ENCODE peak calls at places on chromosomes 1 and 21, in four cellular contexts. G is IMR-90; H is H1; I is CD8-positive, alpha-beta memory T cell. Z is an unnamed sample.

GRCh38 chr1:26630634-26631033 is 65.2 kb upstream of the ARID1A start:
- DNase-seq in G (no peak), I (no peak), H (no peak), Z (no peak)

GRCh38 chr1:151047591-151047924 is at the start of gene C1orf56:
- DNase-seq in G (peak; percentile 60), I (peak; percentile 58), H (no peak), Z (peak; percentile 55)

GRCh38 chr1:59414406-59415133 is 117.7 kb downstream of the FGGY start:
- DNase-seq in H (no peak), I (no peak), G (peak; percentile 35), Z (no peak)

GRCh38 chr1:92862605-92863004 is 30.8 kb downstream of the RPL5 start:
- DNase-seq in G (no peak), H (no peak), I (no peak), Z (no peak)

GRCh38 chr1:92487078-92487605 is 417 bp upstream of the GFI1 start:
- DNase-seq in G (no peak), I (no peak), H (no peak), Z (no peak)

GRCh38 chr1:54464031-54464476 is 57.9 kb upstream of the SSBP3 start:
- DNase-seq in G (no peak), I (no peak), H (no peak), Z (no peak)

GRCh38 chr21:9837946-9838801 is 683.2 kb upstream of the TPTE start:
- DNase-seq in G (no peak), I (no peak), H (no peak), Z (no peak)

GRCh38 chr1:907611-908451 is 15.9 kb upstream of the SAMD11 start:
- DNase-seq in I (no peak), G (no peak), H (no peak), Z (no peak)

GRCh38 chr21:19507682-19508260 is 1104.2 kb upstream of the TMPRSS15 start:
- DNase-seq in I (no peak), H (no peak), G (no peak), Z (no peak)

GRCh38 chr1:3618904-3619671 is 5.7 kb upstream of the TPRG1L start:
- DNase-seq in I (peak; percentile 66), G (peak; percentile 80), H (no peak), Z (peak; percentile 32)

GRCh38 chr1:228079013-228079412 is 3.5 kb upstream of the ARF1 start:
- DNase-seq in H (no peak), I (no peak), G (no peak), Z (peak; percentile 5)

GRCh38 chr1:204941415-204942338 is 71.0 kb downstream of the NFASC start:
- DNase-seq in H (peak; percentile 53), I (peak; percentile 8), G (peak; percentile 31), Z (peak; percentile 18)

GRCh38 chr1:30407030-30407861 is 316.1 kb downstream of the MATN1 start:
- DNase-seq in I (no peak), H (no peak), G (no peak), Z (no peak)

GRCh38 chr1:208640295-208640694 is 396.1 kb upstream of the PLXNA2 start:
- DNase-seq in G (no peak), I (no peak), H (no peak), Z (no peak)

GRCh38 chr1:33137800-33138199 is 44.0 kb downstream of the TRIM62 start:
- DNase-seq in G (peak; percentile 27), I (peak; percentile 8), H (no peak), Z (no peak)

GRCh38 chr1:13675222-13675621 is 24.8 kb upstream of the PRDM2 start:
- DNase-seq in H (no peak), G (no peak), I (no peak), Z (no peak)

GRCh38 chr1:230272557-230272956 is 153.6 kb downstream of the PGBD5 start:
- DNase-seq in G (no peak), H (no peak), I (no peak), Z (no peak)
- H3K4me1 ChIP-seq in G (peaks cover 3% of the 10 kb centered on the region), H (peaks cover 7% of the 10 kb centered on the region), I (peaks cover 11% of the 10 kb centered on the region), Z (peaks cover 7% of the 10 kb centered on the region)

GRCh38 chr1:108502624-108503023 is 52.5 kb downstream of the NBPF6 start:
- DNase-seq in G (peak; percentile 18), I (no peak), H (no peak), Z (no peak)
- H3K27ac ChIP-seq in G (no peak overlapping the region), I (no peak overlapping the region), H (no peak overlapping the region), Z (no peak overlapping the region)

GRCh38 chr1:203371288-203371687 is 20.4 kb upstream of the FMOD start:
- DNase-seq in G (no peak), I (no peak), H (no peak), Z (no peak)

GRCh38 chr1:203367051-203367450 is 16.1 kb upstream of the FMOD start:
- DNase-seq in H (no peak), I (no peak), G (no peak), Z (no peak)

GRCh38 chr1:203366476-203366875 is 15.6 kb upstream of the FMOD start:
- DNase-seq in H (no peak), G (peak; percentile 78), I (no peak), Z (no peak)

GRCh38 chr1:203368624-203369451 is 17.9 kb upstream of the FMOD start:
- DNase-seq in I (no peak), G (peak; percentile 69), H (no peak), Z (peak; percentile 83)

DNA sequence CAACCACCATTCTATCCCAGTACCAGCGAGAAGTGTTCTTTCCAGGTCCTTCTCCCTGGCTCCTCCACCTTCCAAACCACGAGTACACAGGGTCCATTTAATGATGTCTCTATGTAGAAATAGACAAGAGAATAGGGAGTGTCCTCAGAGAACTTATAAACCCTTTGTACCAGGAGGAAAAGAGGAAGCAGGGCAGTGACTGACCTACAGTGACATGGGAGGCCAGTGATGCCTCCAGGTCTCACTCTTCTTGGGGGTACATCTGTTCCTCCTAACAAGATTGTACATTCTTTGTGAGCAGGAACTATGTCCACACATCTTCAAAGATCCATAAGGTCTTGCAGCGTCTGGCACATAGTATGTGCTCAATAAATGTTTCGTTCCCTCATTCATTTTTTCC is 18.7 kb upstream of the FMOD start:
- DNase-seq in G (no peak), I (no peak), H (no peak), Z (no peak)
- H3K4me1 ChIP-seq in G (peaks cover 15% of the 10 kb centered on the region), I (no peaks in the 10 kb centered on the region), H (no peaks in the 10 kb centered on the region), Z (peaks cover 7% of the 10 kb centered on the region)

DNA sequence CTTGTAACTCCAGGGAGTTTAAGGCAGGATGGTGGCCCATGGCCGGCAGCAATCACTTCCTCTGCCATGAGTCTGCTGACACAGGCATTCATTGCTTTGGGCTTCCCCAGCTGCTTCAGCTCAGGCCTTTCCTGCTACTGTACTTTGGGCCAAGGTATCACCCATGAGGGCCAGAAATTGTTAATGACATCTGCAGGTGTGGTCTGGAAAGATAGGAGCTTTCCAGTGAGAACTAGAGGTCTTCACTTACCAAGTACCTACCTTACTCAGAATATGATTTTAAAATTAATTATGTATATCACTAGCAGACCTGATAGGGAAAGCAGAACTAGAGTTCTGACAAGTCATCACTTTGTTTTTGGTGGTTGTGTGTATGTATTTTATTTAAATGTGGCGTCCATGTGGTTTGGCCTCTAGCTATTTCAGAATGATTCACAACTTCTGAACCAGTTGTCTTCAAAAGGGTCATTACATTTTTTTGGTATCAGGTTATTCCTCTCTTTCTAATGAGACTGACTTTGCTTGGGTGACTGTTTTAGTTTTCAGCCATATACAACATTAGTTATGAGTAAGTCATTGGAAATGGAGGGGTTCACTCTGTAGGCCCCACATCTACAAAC is 2.7 kb downstream of the RGL1 start:
- DNase-seq in H (no peak), G (peak; percentile 87), I (no peak), Z (peak; percentile 13)
- H3K27ac ChIP-seq in H (no peak overlapping the region), G (no peak overlapping the region), I (no peak overlapping the region), Z (peak overlapping the region; percentile 3)

DNA sequence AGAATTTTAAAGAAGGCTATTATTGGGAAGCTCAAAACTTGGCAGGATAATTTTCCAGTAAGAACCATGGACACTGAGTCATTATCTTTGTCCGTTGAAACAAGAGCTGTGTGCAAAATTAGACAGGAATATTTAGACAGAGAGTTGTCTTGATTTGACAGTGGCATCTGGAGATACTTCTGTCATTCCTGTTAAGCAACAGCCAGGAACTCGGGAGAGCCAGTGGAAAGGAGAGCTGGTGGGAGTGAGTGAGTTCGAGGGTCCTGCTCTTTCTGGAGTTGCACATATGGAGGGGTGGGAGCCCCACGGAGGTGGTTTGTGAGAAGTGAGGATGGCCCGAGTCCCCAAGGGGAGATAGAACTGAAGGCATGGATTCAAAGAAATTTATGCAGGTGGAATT is 3.1 kb downstream of the COQ8A start:
- DNase-seq in I (no peak), H (no peak), G (peak; percentile 12), Z (no peak)
- H3K4me1 ChIP-seq in I (peaks cover 43% of the 10 kb centered on the region), H (peaks cover 2% of the 10 kb centered on the region), G (peaks cover 6% of the 10 kb centered on the region), Z (peaks cover 68% of the 10 kb centered on the region)

GRCh38 chr1:193480755-193481154 is 294.3 kb upstream of the B3GALT2 start:
- DNase-seq in I (no peak), G (no peak), H (no peak), Z (no peak)

GRCh38 chr1:193476748-193477147 is 290.3 kb upstream of the B3GALT2 start:
- DNase-seq in H (no peak), I (no peak), G (no peak), Z (no peak)

GRCh38 chr1:193473932-193474331 is 287.5 kb upstream of the B3GALT2 start:
- DNase-seq in H (no peak), G (no peak), I (no peak), Z (no peak)

GRCh38 chr1:193479187-193479586 is 292.8 kb upstream of the B3GALT2 start:
- DNase-seq in G (no peak), I (peak; percentile 73), H (no peak), Z (no peak)
- H3K27ac ChIP-seq in G (no peak overlapping the region), I (peak overlapping the region; percentile 7), H (no peak overlapping the region), Z (no peak overlapping the region)

Z was measured in gastrocnemius medialis.